ENCODE peak calls at places on chromosomes 16 and 17, in five cellular contexts. M, K, X, G and H are unnamed samples.

GRCh38 chr17:73017653-73018052 is 74.8 kb downstream of the SLC39A11 start:
- DNase-seq in M (no peak), X (no peak), G (no peak), K (no peak), H (no peak)

GRCh38 chr16:57950382-57950781 is 20.5 kb downstream of the CNGB1 start:
- DNase-seq in G (no peak), M (no peak), K (no peak), X (no peak), H (no peak)

GRCh38 chr17:52536466-52536865 is 378.0 kb upstream of the CA10 start:
- DNase-seq in M (no peak), X (no peak), G (no peak), K (peak), H (no peak)

GRCh38 chr17:56867948-56868376 is 34.0 kb downstream of the DGKE start:
- DNase-seq in G (no peak), K (no peak), M (no peak), X (peak), H (peak)

GRCh38 chr16:17350212-17350611 is 120.5 kb downstream of the XYLT1 start:
- DNase-seq in G (no peak), X (no peak), K (no peak), M (peak), H (no peak)

GRCh38 chr17:73349138-73349537 is 37.3 kb upstream of the CDC42EP4 start:
- DNase-seq in X (no peak), K (no peak), G (no peak), M (no peak), H (no peak)

GRCh38 chr17:44053130-44053872 is 13.2 kb downstream of the LSM12 start:
- DNase-seq in M (no peak), K (peak), G (no peak), X (no peak), H (no peak)

GRCh38 chr17:36094746-36095145 is 4.8 kb upstream of the CCL3 start:
- DNase-seq in G (no peak), K (no peak), X (no peak), M (no peak), H (no peak)

GRCh38 chr17:40355123-40355803 is 9.3 kb downstream of the GJD3 start:
- DNase-seq in X (peak), K (peak), M (peak), G (peak), H (no peak)

GRCh38 chr16:88659160-88659559 is 3.7 kb downstream of the MVD start:
- DNase-seq in G (no peak), M (no peak), X (no peak), K (no peak), H (no peak)

GRCh38 chr17:7797976-7798375 is 36.0 kb upstream of the KDM6B start:
- DNase-seq in G (no peak), X (no peak), K (no peak), M (peak), H (no peak)

GRCh38 chr17:63349478-63350000 is 96.6 kb downstream of the CYB561 start:
- DNase-seq in G (no peak), M (no peak), K (no peak), X (no peak), H (peak)

GRCh38 chr16:85523602-85524364 is 89.3 kb upstream of the GSE1 start:
- DNase-seq in X (no peak), G (no peak), K (peak), M (no peak), H (no peak)

GRCh38 chr16:31734265-31734664 is 139.3 kb upstream of the ZNF267 start:
- DNase-seq in K (no peak), G (no peak), X (no peak), M (no peak), H (no peak)

GRCh38 chr16:30445149-30445407 is 596 bp downstream of the SEPHS2 start:
- DNase-seq in G (no peak), X (no peak), K (no peak), M (no peak), H (no peak)

GRCh38 chr16:21125191-21125590 is 25.5 kb downstream of the DNAH3 start:
- DNase-seq in X (no peak), G (no peak), M (no peak), K (no peak), H (no peak)

GRCh38 chr17:38575781-38576180 is 30.0 kb downstream of the SRCIN1 start:
- DNase-seq in G (no peak), X (peak), K (no peak), M (no peak), H (no peak)

GRCh38 chr16:81457326-81458133 is 12.9 kb downstream of the CMIP start:
- DNase-seq in K (no peak), M (no peak), G (no peak), X (peak), H (peak)

GRCh38 chr17:78256705-78257559 is 25.5 kb downstream of the TMEM235 start:
- DNase-seq in M (peak), G (no peak), X (no peak), K (no peak), H (no peak)

GRCh38 chr16:87076950-87077749 is 240.0 kb downstream of the C16orf95 start:
- DNase-seq in K (peak), X (peak), G (no peak), M (peak), H (no peak)

GRCh38 chr17:79811036-79811887 is 14.4 kb upstream of the CBX8 start:
- DNase-seq in K (peak), M (no peak), X (peak), G (no peak), H (no peak)

GRCh38 chr17:20189979-20190378 is 180.8 kb downstream of the SPECC1 start:
- DNase-seq in X (no peak), G (no peak), M (no peak), K (no peak), H (no peak)

GRCh38 chr17:80880650-80880989 is 111.0 kb upstream of the CHMP6 start:
- DNase-seq in K (no peak), M (peak), G (no peak), X (no peak), H (no peak)

DNA sequence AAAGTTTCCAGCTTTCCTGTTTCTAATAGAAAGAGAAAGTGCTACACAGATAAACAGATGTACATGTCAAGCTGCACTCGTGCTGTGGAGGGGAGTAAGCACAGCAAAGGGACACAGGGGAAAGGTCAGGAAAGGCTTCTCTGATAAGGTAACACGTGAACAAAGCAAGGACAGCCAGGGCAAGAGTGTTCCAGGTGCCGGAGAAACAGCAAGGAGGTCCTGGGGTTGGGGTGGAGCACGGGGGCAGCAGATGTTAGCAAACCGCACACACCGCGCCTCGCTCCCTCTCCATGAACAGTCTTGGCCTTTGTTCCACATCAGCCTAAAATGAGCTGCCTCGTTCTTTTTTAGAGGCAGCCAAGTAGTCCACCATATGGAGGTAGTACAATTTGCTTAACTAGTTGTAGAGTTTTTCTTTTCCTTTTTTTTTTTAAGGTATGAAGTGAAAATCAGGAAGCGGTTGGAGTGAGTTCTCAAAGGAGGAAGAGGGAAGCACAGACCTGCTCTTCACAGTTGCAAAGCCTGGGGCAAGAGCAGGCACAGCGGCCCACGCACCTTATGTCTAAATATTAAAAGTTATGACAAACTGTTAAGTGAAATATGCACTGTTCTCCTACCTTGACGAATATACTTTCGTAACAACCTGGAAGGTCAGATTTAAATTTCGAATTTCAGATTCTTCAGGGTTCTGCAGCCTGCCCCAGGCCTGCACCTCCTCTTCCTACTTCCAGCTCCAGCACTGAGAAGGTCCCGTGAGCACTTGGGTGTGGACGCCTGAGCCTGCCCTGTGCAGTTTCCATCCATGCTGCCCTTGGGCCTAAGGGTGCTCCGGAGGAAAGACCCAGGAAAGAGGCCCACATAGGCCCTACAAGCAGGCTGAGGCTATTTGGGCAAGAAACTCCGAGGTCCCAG is 41.5 kb upstream of the RPH3AL start:
- DNase-seq in K (no peak), X (peak), M (peak), G (no peak), H (no peak)
- H3K4me3 ChIP-seq in K (no peak), X (no peak), M (no peak), G (no peak), H (no peak)

GRCh38 chr17:1644493-1645206 is 882 bp downstream of the SCARF1 start:
- DNase-seq in K (peak), G (no peak), X (peak), M (no peak), H (no peak)
- H3K4me3 ChIP-seq in K (peak), G (peak), X (no peak), M (peak), H (no peak)

DNA sequence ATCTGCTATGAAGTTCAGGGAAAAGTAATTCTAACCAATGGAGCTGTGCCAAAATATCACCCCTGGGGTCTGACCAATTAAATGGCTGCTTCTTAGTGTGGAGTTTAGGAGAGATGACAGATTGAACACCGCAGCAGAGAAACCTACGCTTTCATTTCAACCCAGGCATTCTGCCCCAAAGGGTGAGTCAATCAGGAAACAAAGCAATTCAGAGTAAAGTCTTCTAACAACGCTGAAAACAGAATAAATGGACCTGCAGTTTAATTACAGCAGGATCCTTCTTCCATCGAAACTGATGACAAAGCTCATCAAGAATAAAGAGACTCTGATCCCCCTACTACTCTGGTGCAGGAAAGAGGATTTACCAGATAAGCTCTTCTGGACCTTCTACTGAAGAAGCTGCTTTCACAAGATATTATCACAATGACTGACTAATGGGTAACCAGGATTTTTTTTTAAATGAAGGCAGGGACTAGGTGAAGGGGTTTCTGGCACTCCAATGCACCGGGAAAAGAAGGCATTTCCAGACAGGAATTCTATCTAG is 16.7 kb downstream of the RFFL start:
- DNase-seq in K (no peak), G (no peak), M (no peak), X (peak), H (peak)
- H3K4me3 ChIP-seq in K (no peak), G (no peak), M (no peak), X (no peak), H (peak)

GRCh38 chr17:46193626-46194392 is 580 bp upstream of the KANSL1 start:
- DNase-seq in G (peak), K (peak), M (peak), X (peak), H (peak)

GRCh38 chr17:46195939-46196338 is 2.7 kb upstream of the KANSL1 start:
- DNase-seq in M (no peak), G (no peak), K (no peak), X (no peak), H (no peak)

GRCh38 chr17:46193246-46193625 is at the start of gene KANSL1:
- DNase-seq in G (peak), X (peak), K (peak), M (peak), H (peak)

GRCh38 chr17:46194393-46195216 is 1.4 kb upstream of the KANSL1 start:
- DNase-seq in G (no peak), K (no peak), X (peak), M (no peak), H (no peak)

GRCh38 chr17:46195217-46195855 is 2.1 kb upstream of the KANSL1 start:
- DNase-seq in X (no peak), M (no peak), G (no peak), K (no peak), H (no peak)
- H3K4me3 ChIP-seq in X (no peak), M (no peak), G (no peak), K (no peak), H (no peak)

DNA sequence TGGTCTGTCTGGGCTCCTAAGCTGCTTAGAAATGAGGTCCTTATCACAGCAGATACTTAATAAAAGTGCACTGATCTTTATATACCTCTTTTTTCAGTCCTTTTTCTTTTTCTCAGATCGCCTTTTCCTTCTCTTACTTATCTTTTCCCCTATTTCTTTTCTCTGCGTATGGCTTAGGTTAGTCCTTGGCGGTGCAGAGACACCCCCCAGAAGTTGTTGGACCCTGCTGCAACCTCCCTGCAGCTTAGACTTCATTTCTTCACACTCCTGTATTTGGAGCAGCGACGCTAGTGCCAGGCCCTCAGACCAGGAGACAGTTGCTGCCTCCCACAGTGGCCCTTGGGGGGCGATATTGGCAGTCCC is 67.6 kb downstream of the CENPV start:
- DNase-seq in K (no peak), G (no peak), M (no peak), X (no peak), H (no peak)
- H3K4me3 ChIP-seq in K (peak), G (peak), M (peak), X (no peak), H (peak)

GRCh38 chr17:50540485-50541401 is 6.2 kb upstream of the SPATA20 start:
- DNase-seq in X (no peak), K (no peak), M (no peak), G (no peak), H (no peak)
- H3K4me3 ChIP-seq in X (no peak), K (no peak), M (no peak), G (no peak), H (no peak)

GRCh38 chr17:61395409-61395982 is 4.1 kb upstream of the TBX2 start:
- DNase-seq in X (no peak), G (no peak), M (no peak), K (no peak), H (no peak)
- H3K4me3 ChIP-seq in X (no peak), G (peak), M (no peak), K (no peak), H (no peak)